ENCODE peak calls at places on chromosomes 4 and X, in six cellular contexts. One of them, this sample, is unnamed.

GRCh38 chrX:48511561-48511960 is 2.8 kb downstream of the PORCN start:
- DNase-seq in PC-3: peak
- DNase-seq in GM23338: peak
- DNase-seq in astrocyte: no peak
- DNase-seq in endothelial cell of umbilical vein: peak
- DNase-seq in IMR-90: no peak
- DNase-seq in this sample: no peak

GRCh38 chr4:107666134-107666533 is 53.9 kb downstream of the PAPSS1 start:
- DNase-seq in endothelial cell of umbilical vein: peak
- DNase-seq in PC-3: peak
- DNase-seq in IMR-90: peak
- DNase-seq in astrocyte: peak
- DNase-seq in GM23338: no peak
- DNase-seq in this sample: peak

GRCh38 chrX:107678957-107679740 is 50.8 kb downstream of the PRPS1 start:
- DNase-seq in PC-3: no peak
- DNase-seq in GM23338: no peak
- DNase-seq in endothelial cell of umbilical vein: no peak
- DNase-seq in IMR-90: peak
- DNase-seq in astrocyte: peak
- DNase-seq in this sample: peak

GRCh38 chrX:96438803-96439202 is 245.8 kb upstream of the DIAPH2 start:
- DNase-seq in endothelial cell of umbilical vein: no peak
- DNase-seq in PC-3: no peak
- DNase-seq in astrocyte: no peak
- DNase-seq in IMR-90: peak
- DNase-seq in GM23338: no peak
- DNase-seq in this sample: no peak

GRCh38 chr4:39664828-39665731 is 26.4 kb upstream of the SMIM14 start:
- DNase-seq in GM23338: no peak
- DNase-seq in astrocyte: peak
- DNase-seq in IMR-90: peak
- DNase-seq in endothelial cell of umbilical vein: no peak
- DNase-seq in PC-3: no peak
- DNase-seq in this sample: peak

GRCh38 chrX:21730011-21730410 is 27.9 kb downstream of the SMPX start:
- DNase-seq in IMR-90: no peak
- DNase-seq in astrocyte: peak
- DNase-seq in GM23338: no peak
- DNase-seq in endothelial cell of umbilical vein: no peak
- DNase-seq in PC-3: no peak
- DNase-seq in this sample: peak

GRCh38 chrX:38664285-38664684 is 102.9 kb downstream of the TSPAN7 start:
- DNase-seq in astrocyte: peak
- DNase-seq in PC-3: peak
- DNase-seq in endothelial cell of umbilical vein: peak
- DNase-seq in IMR-90: peak
- DNase-seq in GM23338: peak
- DNase-seq in this sample: peak

GRCh38 chr4:100147198-100147597 is 43.1 kb downstream of the DDIT4L start:
- DNase-seq in astrocyte: no peak
- DNase-seq in endothelial cell of umbilical vein: no peak
- DNase-seq in PC-3: no peak
- DNase-seq in GM23338: no peak
- DNase-seq in IMR-90: no peak
- DNase-seq in this sample: no peak

GRCh38 chrX:84118769-84119168 is 69.2 kb downstream of the RPS6KA6 start:
- DNase-seq in endothelial cell of umbilical vein: no peak
- DNase-seq in GM23338: peak
- DNase-seq in astrocyte: no peak
- DNase-seq in IMR-90: no peak
- DNase-seq in PC-3: peak
- DNase-seq in this sample: no peak

GRCh38 chr4:40486534-40486933 is 143.1 kb downstream of the RBM47 start:
- DNase-seq in PC-3: peak
- DNase-seq in endothelial cell of umbilical vein: no peak
- DNase-seq in astrocyte: peak
- DNase-seq in IMR-90: peak
- DNase-seq in GM23338: no peak
- DNase-seq in this sample: peak

GRCh38 chr4:104465620-104466019 is 29.1 kb downstream of the CXXC4 start:
- DNase-seq in PC-3: no peak
- DNase-seq in endothelial cell of umbilical vein: no peak
- DNase-seq in GM23338: no peak
- DNase-seq in astrocyte: no peak
- DNase-seq in IMR-90: no peak
- DNase-seq in this sample: no peak

GRCh38 chrX:148552775-148553174 is 52.4 kb downstream of the AFF2 start:
- DNase-seq in astrocyte: no peak
- DNase-seq in GM23338: peak
- DNase-seq in PC-3: no peak
- DNase-seq in endothelial cell of umbilical vein: no peak
- DNase-seq in IMR-90: no peak
- DNase-seq in this sample: no peak

GRCh38 chrX:154799554-154800348 is 5.5 kb downstream of the MPP1 start:
- DNase-seq in GM23338: no peak
- DNase-seq in PC-3: peak
- DNase-seq in endothelial cell of umbilical vein: peak
- DNase-seq in astrocyte: peak
- DNase-seq in IMR-90: peak
- DNase-seq in this sample: peak

GRCh38 chr4:186264660-186265059 is 1.3 kb upstream of the F11 start:
- DNase-seq in PC-3: no peak
- DNase-seq in GM23338: no peak
- DNase-seq in IMR-90: no peak
- DNase-seq in astrocyte: no peak
- DNase-seq in endothelial cell of umbilical vein: no peak
- DNase-seq in this sample: no peak

GRCh38 chrX:103404225-103405008 is 28.1 kb downstream of the BEX3 start:
- DNase-seq in endothelial cell of umbilical vein: peak
- DNase-seq in PC-3: peak
- DNase-seq in GM23338: peak
- DNase-seq in IMR-90: peak
- DNase-seq in astrocyte: peak
- DNase-seq in this sample: peak

GRCh38 chr4:82524570-82525152 is 37.1 kb downstream of the TMEM150C start:
- DNase-seq in PC-3: no peak
- DNase-seq in IMR-90: no peak
- DNase-seq in GM23338: peak
- DNase-seq in endothelial cell of umbilical vein: no peak
- DNase-seq in astrocyte: no peak
- DNase-seq in this sample: no peak

GRCh38 chr4:56651071-56651384 is 30.1 kb downstream of the HOPX start:
- DNase-seq in endothelial cell of umbilical vein: no peak
- DNase-seq in astrocyte: no peak
- DNase-seq in GM23338: no peak
- DNase-seq in PC-3: no peak
- DNase-seq in IMR-90: no peak
- DNase-seq in this sample: no peak

GRCh38 chr4:146278986-146279385 is 64.6 kb downstream of the REELD1 start:
- DNase-seq in PC-3: no peak
- DNase-seq in astrocyte: no peak
- DNase-seq in endothelial cell of umbilical vein: no peak
- DNase-seq in GM23338: no peak
- DNase-seq in IMR-90: no peak
- DNase-seq in this sample: peak

GRCh38 chr4:150769235-150769634 is 187.3 kb downstream of the MAB21L2 start:
- DNase-seq in endothelial cell of umbilical vein: peak
- DNase-seq in GM23338: no peak
- DNase-seq in astrocyte: peak
- DNase-seq in PC-3: peak
- DNase-seq in IMR-90: peak
- DNase-seq in this sample: peak

GRCh38 chr4:153773236-153773690 is 13.4 kb upstream of the RNF175 start:
- DNase-seq in IMR-90: no peak
- DNase-seq in PC-3: peak
- DNase-seq in astrocyte: no peak
- DNase-seq in endothelial cell of umbilical vein: no peak
- DNase-seq in GM23338: peak
- DNase-seq in this sample: peak

GRCh38 chr4:56424697-56425514 is 10.5 kb downstream of the PPAT start:
- DNase-seq in IMR-90: peak
- DNase-seq in PC-3: peak
- DNase-seq in GM23338: peak
- DNase-seq in endothelial cell of umbilical vein: peak
- DNase-seq in astrocyte: no peak
- DNase-seq in this sample: peak

GRCh38 chrX:37685452-37686347 is at the start of gene XK:
- DNase-seq in IMR-90: no peak
- DNase-seq in GM23338: peak
- DNase-seq in endothelial cell of umbilical vein: peak
- DNase-seq in PC-3: peak
- DNase-seq in astrocyte: peak
- DNase-seq in this sample: peak

GRCh38 chr4:77142642-77143020 is 14.4 kb upstream of the CCNG2 start:
- DNase-seq in GM23338: no peak
- DNase-seq in IMR-90: no peak
- DNase-seq in astrocyte: no peak
- DNase-seq in endothelial cell of umbilical vein: no peak
- DNase-seq in PC-3: peak
- DNase-seq in this sample: no peak

GRCh38 chr4:142405021-142405991 is 440.8 kb downstream of the INPP4B start:
- DNase-seq in PC-3: peak
- DNase-seq in GM23338: peak
- DNase-seq in astrocyte: peak
- DNase-seq in endothelial cell of umbilical vein: peak
- DNase-seq in IMR-90: peak
- DNase-seq in this sample: peak

GRCh38 chr4:153931804-153932203 is 142.9 kb upstream of the SFRP2 start:
- DNase-seq in IMR-90: no peak
- DNase-seq in PC-3: no peak
- DNase-seq in astrocyte: no peak
- DNase-seq in endothelial cell of umbilical vein: no peak
- DNase-seq in GM23338: no peak
- DNase-seq in this sample: peak

GRCh38 chr4:124529131-124529530 is 183.4 kb downstream of the ANKRD50 start:
- DNase-seq in endothelial cell of umbilical vein: no peak
- DNase-seq in GM23338: no peak
- DNase-seq in IMR-90: no peak
- DNase-seq in astrocyte: no peak
- DNase-seq in PC-3: no peak
- DNase-seq in this sample: peak

GRCh38 chr4:86261634-86262033 is 98.2 kb downstream of the MAPK10 start:
- DNase-seq in endothelial cell of umbilical vein: no peak
- DNase-seq in GM23338: no peak
- DNase-seq in IMR-90: no peak
- DNase-seq in astrocyte: no peak
- DNase-seq in PC-3: no peak
- DNase-seq in this sample: peak

DNA sequence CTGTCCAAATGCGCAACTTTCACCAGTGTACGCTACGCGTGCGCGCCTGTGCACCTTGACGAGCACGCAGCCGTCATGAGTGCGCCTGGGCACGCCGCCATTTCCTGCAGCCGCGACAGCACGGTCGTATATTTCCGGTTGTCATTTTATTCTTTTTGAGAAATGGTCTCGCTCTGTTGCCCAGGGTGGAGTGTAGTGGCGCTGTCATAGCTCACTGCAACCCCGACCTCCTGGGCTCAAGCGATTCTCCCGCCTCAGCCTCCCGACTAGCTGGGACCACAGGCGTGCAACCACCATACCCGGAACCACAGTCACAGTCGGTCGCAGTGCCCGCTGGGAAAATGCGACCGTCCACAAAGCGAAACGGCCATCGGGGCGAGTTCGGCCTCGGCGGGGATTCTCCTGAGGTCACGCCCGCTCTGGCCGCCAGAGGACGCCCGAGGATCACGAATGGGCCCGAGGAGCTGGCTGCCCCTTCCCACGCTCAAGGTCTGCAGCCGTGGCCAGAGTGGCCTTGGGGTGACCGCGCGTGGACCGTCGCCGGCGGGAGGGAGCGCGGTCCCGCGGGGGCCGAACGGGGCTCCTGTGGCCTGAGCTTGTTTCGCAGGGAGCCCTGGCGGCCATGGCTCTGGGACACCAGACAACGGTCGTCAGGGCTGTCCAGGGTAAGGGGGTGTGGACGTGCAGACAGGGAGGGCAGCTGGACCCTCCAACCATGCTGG is 23.7 kb upstream of the PNMA3 start:
- DNase-seq in astrocyte: no peak
- DNase-seq in endothelial cell of umbilical vein: peak
- DNase-seq in GM23338: peak
- DNase-seq in PC-3: peak
- DNase-seq in IMR-90: peak
- DNase-seq in this sample: peak
- H2AFZ ChIP-seq in astrocyte: peak
- H2AFZ ChIP-seq in endothelial cell of umbilical vein: peak
- H2AFZ ChIP-seq in GM23338: peak
- H2AFZ ChIP-seq in PC-3: peak
- H2AFZ ChIP-seq in IMR-90: peak
- H2AFZ ChIP-seq in this sample: peak

DNA sequence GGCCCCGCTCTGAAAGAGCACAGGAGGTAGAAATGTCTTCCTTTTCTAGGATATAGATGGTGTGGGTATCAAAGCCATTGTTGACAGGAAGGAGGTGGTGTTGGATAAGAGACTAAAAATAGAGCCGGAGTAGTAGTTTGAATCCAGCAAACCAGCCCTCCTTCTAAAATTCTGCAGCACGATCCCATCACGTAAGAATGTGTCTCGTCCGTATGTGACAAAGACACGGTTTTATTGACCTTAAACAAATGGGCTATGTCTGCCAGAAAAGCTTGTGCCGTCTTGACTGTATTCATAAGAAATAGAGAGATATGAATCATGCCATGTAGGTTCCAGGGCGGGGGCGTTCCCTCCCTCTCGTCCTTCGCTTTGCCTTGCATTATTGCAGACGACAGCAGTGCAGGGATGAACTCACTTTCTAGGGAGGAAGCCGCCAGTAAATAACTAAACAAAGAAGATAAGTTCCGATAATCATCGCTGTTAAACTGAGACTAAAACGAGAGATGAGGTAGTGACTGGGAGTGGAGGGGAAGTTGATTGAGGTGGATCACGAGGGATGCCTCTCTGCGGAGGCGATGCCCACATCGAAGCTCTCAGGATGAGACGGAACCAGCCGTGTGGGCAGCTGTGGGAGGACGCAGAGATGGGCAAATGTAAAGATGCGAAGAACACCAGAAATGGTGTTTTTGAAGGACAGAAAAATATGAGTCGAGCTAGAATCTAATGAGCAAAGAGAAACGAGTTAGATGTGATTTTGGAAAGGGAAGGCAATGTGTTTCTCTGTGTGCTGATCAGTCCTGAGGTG is 3.4 kb downstream of the TENM3 start:
- DNase-seq in GM23338: peak
- DNase-seq in IMR-90: peak
- DNase-seq in PC-3: no peak
- DNase-seq in endothelial cell of umbilical vein: no peak
- DNase-seq in astrocyte: peak
- DNase-seq in this sample: peak
- TF ChIP-seq CTCF in GM23338: no peak
- TF ChIP-seq CTCF in IMR-90: no peak
- TF ChIP-seq CTCF in PC-3: no peak
- TF ChIP-seq CTCF in endothelial cell of umbilical vein: no peak
- TF ChIP-seq CTCF in astrocyte: no peak
- TF ChIP-seq CTCF in this sample: no peak

GRCh38 chr4:132646186-132646585 is 502.9 kb upstream of the PCDH10 start:
- DNase-seq in astrocyte: no peak
- DNase-seq in PC-3: peak
- DNase-seq in IMR-90: no peak
- DNase-seq in GM23338: no peak
- DNase-seq in endothelial cell of umbilical vein: no peak
- DNase-seq in this sample: no peak
- H3K4me2 ChIP-seq in astrocyte: no peak
- H3K4me2 ChIP-seq in PC-3: no peak
- H3K4me2 ChIP-seq in IMR-90: no peak
- H3K4me2 ChIP-seq in GM23338: no peak
- H3K4me2 ChIP-seq in endothelial cell of umbilical vein: no peak
- H3K4me2 ChIP-seq in this sample: no peak

GRCh38 chr4:176272799-176273198 is 3.8 kb upstream of the ASB5 start:
- DNase-seq in GM23338: no peak
- DNase-seq in astrocyte: no peak
- DNase-seq in endothelial cell of umbilical vein: no peak
- DNase-seq in IMR-90: no peak
- DNase-seq in PC-3: no peak
- DNase-seq in this sample: no peak
- H2AFZ ChIP-seq in GM23338: no peak
- H2AFZ ChIP-seq in astrocyte: no peak
- H2AFZ ChIP-seq in endothelial cell of umbilical vein: no peak
- H2AFZ ChIP-seq in IMR-90: no peak
- H2AFZ ChIP-seq in PC-3: no peak
- H2AFZ ChIP-seq in this sample: no peak

This sample was measured in fibroblast of lung.